ENCODE peak calls at places on chromosomes 2 and 18, in nine cellular contexts. P is heart left ventricle; J is activated T-cell treated with anti-CD3 and anti-CD28 coated beads, Interleukin-2, amount 50 U/mL, for 4 hours; N is NCI-H345; O is NCI-H69; K is left ventricle myocardium superior; X is Panc1; C is NCI-H2081; S is NCI-H82. G is an unnamed sample.

GRCh38 chr2:120765031-120765910 is 29.6 kb downstream of the GLI2 start:
- DNase-seq in P (peak; percentile 73), S (no peak), N (no peak), O (no peak), C (no peak), X (no peak), J (no peak), K (peak; percentile 73), G (no peak)

GRCh38 chr2:98484121-98484557 is 39.5 kb downstream of the INPP4A start:
- DNase-seq in K (no peak), N (no peak), J (no peak), O (no peak), S (no peak), X (no peak), P (no peak), C (no peak), G (no peak)

GRCh38 chr2:72887836-72888437 is 729 bp downstream of the SPR start:
- DNase-seq in J (peak; percentile 45), O (peak; percentile 86), K (peak; percentile 93), C (peak; percentile 80), P (peak; percentile 94), X (no peak), S (peak; percentile 95), N (peak; percentile 93), G (peak; percentile 14)

GRCh38 chr2:224039080-224039769 is at the start of gene SERPINE2:
- DNase-seq in J (peak; percentile 52), S (peak; percentile 89), P (peak; percentile 71), X (no peak), O (peak; percentile 75), C (peak; percentile 51), K (peak; percentile 70), N (peak; percentile 75), G (peak; percentile 69)

GRCh38 chr2:9950521-9951271 is 797 bp upstream of the GRHL1 start:
- DNase-seq in N (peak; percentile 70), K (peak; percentile 59), C (peak; percentile 73), S (peak; percentile 69), X (no peak), J (peak; percentile 39), P (peak; percentile 77), O (peak; percentile 78), G (peak; percentile 45)

GRCh38 chr18:68454511-68455228 is 260.2 kb downstream of the TMX3 start:
- DNase-seq in X (no peak), P (no peak), O (no peak), K (no peak), C (no peak), S (no peak), N (no peak), J (no peak), G (no peak)

GRCh38 chr2:226573158-226573557 is 226.5 kb downstream of the IRS1 start:
- DNase-seq in O (no peak), X (no peak), K (no peak), N (no peak), J (no peak), S (no peak), C (no peak), P (no peak), G (no peak)

GRCh38 chr2:31256611-31257382 is 22.8 kb downstream of the EHD3 start:
- DNase-seq in K (no peak), P (no peak), N (no peak), X (no peak), J (no peak), C (no peak), S (peak; percentile 88), O (peak; percentile 48), G (no peak)

GRCh38 chr2:108909917-108910515 is 79.0 kb downstream of the EDAR start:
- DNase-seq in C (no peak), X (no peak), O (no peak), S (no peak), J (no peak), P (no peak), N (no peak), K (no peak), G (no peak)

GRCh38 chr2:42060718-42061619 is 13.1 kb downstream of the PKDCC start:
- DNase-seq in P (no peak), K (peak; percentile 68), O (no peak), C (no peak), X (no peak), N (no peak), S (peak; percentile 99), J (no peak), G (no peak)

GRCh38 chr2:191245046-191245868 is at the start of gene MYO1B:
- DNase-seq in J (peak; percentile 48), K (peak; percentile 86), X (no peak), C (peak; percentile 83), S (peak; percentile 92), P (peak; percentile 88), O (peak; percentile 64), N (peak; percentile 81), G (peak; percentile 33)

GRCh38 chr2:215917953-215918620 is 95.3 kb downstream of the MREG start:
- DNase-seq in P (no peak), X (no peak), J (no peak), S (no peak), N (peak; percentile 47), C (no peak), O (peak; percentile 68), K (no peak), G (no peak)

GRCh38 chr2:111702119-111702808 is 181.7 kb downstream of the ANAPC1 start:
- DNase-seq in X (no peak), K (no peak), N (peak; percentile 6), S (peak; percentile 67), O (peak; percentile 77), J (peak; percentile 38), P (no peak), C (peak; percentile 70), G (peak; percentile 20)

GRCh38 chr2:18178736-18179349 is 300.4 kb downstream of the KCNS3 start:
- DNase-seq in N (peak; percentile 77), K (no peak), C (peak; percentile 53), J (no peak), O (peak; percentile 52), S (peak; percentile 75), P (no peak), X (peak; percentile 25), G (peak; percentile 27)

GRCh38 chr18:10995576-10995975 is 153.8 kb downstream of the PIEZO2 start:
- DNase-seq in X (no peak), K (no peak), J (no peak), S (no peak), P (no peak), C (no peak), N (no peak), O (no peak), G (no peak)

GRCh38 chr2:217327981-217328760 is 468.3 kb upstream of the TNP1 start:
- DNase-seq in J (no peak), K (no peak), S (no peak), C (no peak), X (no peak), P (no peak), N (no peak), O (peak; percentile 65), G (no peak)

G was measured in T-helper 1 cell.